ENCODE peak calls at places on chromosomes 5 and 9, in six cellular contexts. W is H9; N is naive thymus-derived CD4-positive, alpha-beta T cell; Z is AG04450; O is GM23248; L is prostate gland. Q is an unnamed sample.

GRCh38 chr5:91670565-91670964 is 287.4 kb upstream of the ARRDC3 start:
- DNase-seq in Z (no peak), N (no peak), O (no peak), L (no peak), W (peak; percentile 49), Q (no peak)

GRCh38 chr9:98084396-98084795 is 27.9 kb downstream of the NANS start:
- DNase-seq in L (no peak), W (no peak), O (no peak), N (no peak), Z (no peak), Q (no peak)

GRCh38 chr5:149781612-149782011 is 51.5 kb downstream of the PPARGC1B start:
- DNase-seq in O (no peak), L (no peak), W (no peak), N (no peak), Z (no peak), Q (no peak)

GRCh38 chr5:99355881-99356280 is 427.1 kb upstream of the CHD1 start:
- DNase-seq in L (no peak), O (no peak), N (no peak), Z (no peak), W (no peak), Q (no peak)

GRCh38 chr5:7849531-7850240 is 1.2 kb downstream of the CFAP90 start:
- DNase-seq in O (peak; percentile 18), Z (no peak), W (no peak), L (peak; percentile 44), N (peak; percentile 10), Q (no peak)

GRCh38 chr9:94139672-94140417 is 55.6 kb downstream of the PTPDC1 start:
- DNase-seq in O (peak; percentile 93), L (peak; percentile 68), N (no peak), W (no peak), Z (peak; percentile 95), Q (no peak)

GRCh38 chr5:138438724-138439536 is at the start of gene REEP2:
- DNase-seq in O (peak; percentile 83), L (no peak), N (peak; percentile 36), W (peak; percentile 78), Z (no peak), Q (peak; percentile 10)

GRCh38 chr9:34292552-34292951 is 36.5 kb downstream of the KIF24 start:
- DNase-seq in W (no peak), Z (no peak), O (no peak), L (no peak), N (no peak), Q (no peak)

GRCh38 chr9:27276182-27277030 is 20.5 kb downstream of the EQTN start:
- DNase-seq in L (peak; percentile 26), Z (peak; percentile 16), O (peak; percentile 67), W (no peak), N (peak; percentile 47), Q (no peak)

GRCh38 chr5:177403826-177404640 is 3.6 kb upstream of the PFN3 start:
- DNase-seq in L (peak; percentile 82), W (peak; percentile 74), Z (peak; percentile 49), O (peak; percentile 93), N (peak; percentile 85), Q (peak; percentile 85)

GRCh38 chr5:177404641-177405134 is 4.2 kb upstream of the PFN3 start:
- DNase-seq in Z (no peak), W (no peak), O (no peak), N (no peak), L (no peak), Q (no peak)

GRCh38 chr5:177403194-177403825 is 2.8 kb upstream of the PFN3 start:
- DNase-seq in N (peak; percentile 58), Z (no peak), O (peak; percentile 50), W (peak; percentile 72), L (no peak), Q (peak; percentile 71)

GRCh38 chr5:177399903-177400868 is at the start of gene PFN3:
- DNase-seq in O (peak; percentile 59), N (no peak), L (no peak), Z (no peak), W (peak; percentile 61), Q (no peak)

DNA sequence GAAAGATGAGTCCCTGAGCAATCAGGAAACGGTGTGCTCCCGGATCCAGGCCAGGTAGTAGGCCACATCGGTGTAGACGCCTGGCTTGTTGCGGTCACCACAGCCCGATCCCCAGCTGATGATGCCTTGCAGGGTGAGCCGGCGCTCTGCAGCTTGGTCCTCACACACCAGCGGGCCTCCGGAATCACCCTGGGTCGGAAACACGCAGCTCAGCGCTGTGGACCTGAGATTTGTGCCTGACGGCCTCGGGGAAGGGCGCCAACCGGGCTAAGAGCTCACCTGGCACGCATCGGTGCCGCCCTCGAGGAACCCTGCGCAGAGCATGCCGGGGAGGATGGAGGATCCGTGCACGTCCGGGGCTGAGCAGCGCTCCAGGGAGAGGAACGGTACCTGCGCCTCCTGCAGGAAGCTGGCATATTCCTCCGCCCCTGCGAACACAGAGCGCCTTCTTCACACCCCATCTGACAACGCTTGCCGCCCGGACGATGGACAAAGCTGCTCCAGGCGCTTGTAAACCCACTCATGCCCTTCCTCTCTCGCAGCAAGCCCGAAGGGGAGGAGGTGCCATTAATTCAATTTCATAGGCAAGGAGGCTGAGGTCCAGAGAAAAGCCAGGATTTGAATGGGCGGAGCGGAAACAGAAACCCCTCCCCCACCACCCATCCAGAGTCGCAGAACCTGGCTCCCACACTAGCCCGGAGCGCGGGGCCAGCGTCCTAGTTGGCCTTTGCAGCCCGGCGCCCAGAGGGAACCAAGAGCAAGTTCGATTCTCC is 2.0 kb upstream of the PFN3 start:
- DNase-seq in N (peak; percentile 70), O (peak; percentile 74), L (peak; percentile 77), W (peak; percentile 92), Z (no peak), Q (peak; percentile 58)
- H3K27me3 ChIP-seq in N (no peaks in the 10 kb centered on the region), O (peaks cover 49% of the 10 kb centered on the region), L (no peaks in the 10 kb centered on the region), W (peaks cover 12% of the 10 kb centered on the region), Z (peaks cover 55% of the 10 kb centered on the region), Q (no peaks in the 10 kb centered on the region)

DNA sequence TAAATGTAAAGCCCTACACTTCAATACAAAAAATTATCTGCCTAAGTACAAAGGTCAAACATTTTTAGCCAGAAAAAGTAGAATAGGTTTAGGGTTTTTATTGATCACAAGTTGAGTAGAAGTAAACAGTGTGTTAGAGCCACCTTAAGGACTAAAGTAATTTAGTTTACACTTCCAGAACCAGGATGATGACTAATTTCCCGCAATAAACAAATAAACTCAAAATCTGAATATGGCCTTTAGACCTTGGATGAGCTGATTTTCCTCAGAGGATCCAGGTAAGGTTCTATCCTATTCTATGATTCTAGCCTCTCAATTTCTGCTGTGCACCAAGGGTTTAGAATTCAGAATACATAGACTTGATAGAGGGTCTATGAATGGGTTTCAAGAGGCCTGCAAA is 179.4 kb upstream of the TBCA start:
- DNase-seq in Z (no peak), N (no peak), L (no peak), W (no peak), O (no peak), Q (no peak)
- H3K27me3 ChIP-seq in Z (peaks cover 34% of the 10 kb centered on the region), N (no peaks in the 10 kb centered on the region), L (peaks cover 14% of the 10 kb centered on the region), W (peaks cover 35% of the 10 kb centered on the region), O (no peaks in the 10 kb centered on the region), Q (no peaks in the 10 kb centered on the region)

GRCh38 chr5:175475248-175475647 is 3.1 kb upstream of the SFXN1 start:
- DNase-seq in W (no peak), L (no peak), Z (no peak), N (no peak), O (no peak), Q (no peak)
- H3K27me3 ChIP-seq in W (no peaks in the 10 kb centered on the region), L (no peaks in the 10 kb centered on the region), Z (peaks cover 7% of the 10 kb centered on the region), N (no peaks in the 10 kb centered on the region), O (peaks cover 23% of the 10 kb centered on the region), Q (peaks cover 3% of the 10 kb centered on the region)

GRCh38 chr9:132231019-132231701 is 69.3 kb downstream of the NTNG2 start:
- DNase-seq in W (no peak), Z (no peak), O (no peak), L (no peak), N (no peak), Q (no peak)
- H3K27me3 ChIP-seq in W (no peaks in the 10 kb centered on the region), Z (peaks cover 47% of the 10 kb centered on the region), O (peaks cover 33% of the 10 kb centered on the region), L (no peaks in the 10 kb centered on the region), N (no peaks in the 10 kb centered on the region), Q (no peaks in the 10 kb centered on the region)

DNA sequence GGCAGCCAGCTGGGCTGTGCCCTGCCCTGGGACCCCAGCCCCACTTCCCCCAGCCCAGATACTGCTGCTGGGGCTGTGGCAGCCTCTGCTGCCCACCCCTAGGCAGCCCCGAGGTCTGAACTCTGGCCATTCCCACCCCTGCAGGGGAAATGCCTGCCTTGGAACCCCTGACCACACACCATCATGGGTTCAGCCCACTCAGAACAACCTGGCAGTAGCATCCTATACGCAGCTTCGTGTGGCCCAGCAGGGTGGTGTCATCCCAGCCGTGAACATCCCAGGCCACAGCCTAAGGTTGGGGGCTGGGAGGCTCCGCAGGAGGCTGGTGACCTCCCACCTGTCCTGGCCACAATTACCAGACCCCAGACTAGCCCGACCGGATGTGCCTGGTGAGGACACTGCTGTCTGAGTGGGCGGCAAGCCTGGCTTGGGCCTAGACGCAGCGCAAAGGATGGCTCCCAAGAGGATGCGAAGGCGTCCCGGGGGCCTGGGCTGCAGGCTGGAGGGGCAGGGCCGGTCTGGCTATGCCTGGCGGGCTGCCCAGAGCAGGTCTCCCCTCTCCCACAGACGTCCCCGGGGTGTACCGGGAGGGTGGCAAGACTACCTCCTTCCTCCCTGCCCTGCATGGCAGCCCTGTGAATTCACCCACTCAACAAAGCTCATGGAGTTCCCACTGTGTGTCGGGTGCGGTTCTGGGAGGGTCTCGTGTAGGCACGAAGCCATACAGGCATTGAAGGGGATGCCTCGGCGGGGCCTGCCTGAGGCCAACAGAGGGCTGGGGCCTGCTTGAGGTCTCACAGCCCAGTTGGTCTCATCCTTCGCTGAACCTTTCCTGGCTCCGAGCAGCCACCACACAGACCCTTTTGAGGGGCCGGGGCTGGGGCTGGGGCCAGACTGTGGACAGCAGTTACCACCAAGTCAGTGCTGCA is 1.5 kb upstream of the SLC34A3 start:
- DNase-seq in Z (no peak), L (no peak), N (no peak), W (no peak), O (no peak), Q (no peak)
- H3K27me3 ChIP-seq in Z (no peaks in the 10 kb centered on the region), L (peaks cover 4% of the 10 kb centered on the region), N (no peaks in the 10 kb centered on the region), W (no peaks in the 10 kb centered on the region), O (no peaks in the 10 kb centered on the region), Q (peaks cover 8% of the 10 kb centered on the region)

DNA sequence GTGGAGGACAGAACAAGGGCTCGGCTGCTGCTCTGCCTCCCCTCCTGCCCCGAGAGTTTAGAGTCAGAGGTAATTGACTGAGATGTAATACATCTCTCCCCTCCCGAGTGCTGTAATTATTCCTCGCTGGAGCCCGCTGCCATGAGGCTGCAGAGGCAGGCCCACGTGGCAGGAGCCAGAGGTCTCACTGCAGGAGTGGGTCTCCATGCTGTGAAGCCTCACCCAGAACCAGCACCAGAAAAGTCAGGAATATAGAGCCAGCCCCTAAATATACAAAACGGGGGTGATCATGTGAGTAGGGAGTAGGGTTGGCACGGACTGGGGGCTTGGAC is 2.5 kb downstream of the FAM163B start:
- DNase-seq in N (no peak), W (no peak), Z (no peak), L (no peak), O (no peak), Q (no peak)
- H3K27me3 ChIP-seq in N (no peaks in the 10 kb centered on the region), W (peaks cover 8% of the 10 kb centered on the region), Z (peaks cover 55% of the 10 kb centered on the region), L (peaks cover 14% of the 10 kb centered on the region), O (peaks cover 67% of the 10 kb centered on the region), Q (peaks cover 3% of the 10 kb centered on the region)

DNA sequence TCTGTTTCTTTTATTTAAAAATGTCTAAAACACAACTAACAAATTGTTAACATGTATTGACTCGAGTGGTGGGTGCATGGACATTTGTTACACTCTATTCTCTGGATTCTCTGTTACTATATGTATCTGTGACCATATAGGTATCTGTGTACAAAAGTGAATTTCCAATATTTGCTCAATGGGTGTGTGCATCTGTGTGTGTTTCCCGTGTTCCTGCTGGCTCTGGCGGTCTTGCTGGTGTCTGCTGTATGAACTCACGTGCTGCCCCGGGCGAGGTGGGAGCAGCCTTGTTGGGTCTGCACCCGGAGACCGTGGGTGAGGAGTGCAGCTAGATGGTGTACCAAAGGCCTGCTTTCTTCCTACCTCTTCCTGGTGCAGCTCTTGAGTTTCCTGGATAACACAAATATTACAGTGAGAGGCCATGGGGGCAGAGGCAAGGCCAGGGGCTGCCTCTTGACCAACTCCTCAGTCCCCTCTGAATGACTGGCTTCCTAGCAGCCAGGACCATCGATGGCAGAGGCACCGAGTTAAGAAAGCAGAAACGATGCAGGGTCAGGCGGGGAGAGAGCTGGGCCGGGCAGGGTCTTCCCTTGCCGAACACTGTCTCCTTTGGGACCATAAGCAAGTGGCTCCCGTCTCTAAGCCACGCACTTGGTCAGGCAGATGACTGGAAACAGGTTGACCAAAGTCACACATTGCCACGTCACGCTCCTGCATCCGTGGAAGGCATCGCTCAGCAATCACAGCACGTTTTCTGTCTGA is 49.5 kb downstream of the LHX2 start:
- DNase-seq in N (no peak), L (no peak), Z (no peak), W (no peak), O (no peak), Q (no peak)
- H3K27me3 ChIP-seq in N (no peaks in the 10 kb centered on the region), L (no peaks in the 10 kb centered on the region), Z (peaks cover 41% of the 10 kb centered on the region), W (no peaks in the 10 kb centered on the region), O (peaks cover 68% of the 10 kb centered on the region), Q (peaks cover 3% of the 10 kb centered on the region)